ENCODE peak calls at places on chromosomes 2 and 18, in nine cellular contexts. One of them, this sample, is unnamed.

GRCh38 chr2:110215566-110216158 is 3.3 kb upstream of the MTLN start:
- DNase-seq in CD8-positive, alpha-beta T cell: no peak
- DNase-seq in activated gamma-delta T cell: no peak
- DNase-seq in GM20000: no peak
- DNase-seq in heart left ventricle: no peak
- DNase-seq in BE2C: no peak
- DNase-seq in HEK293T: no peak
- DNase-seq in stomach: no peak
- DNase-seq in amniotic stem cell: no peak
- DNase-seq in this sample: no peak

GRCh38 chr2:55901322-55901721 is 22.3 kb downstream of the EFEMP1 start:
- DNase-seq in CD8-positive, alpha-beta T cell: no peak
- DNase-seq in activated gamma-delta T cell: no peak
- DNase-seq in GM20000: no peak
- DNase-seq in heart left ventricle: no peak
- DNase-seq in BE2C: no peak
- DNase-seq in HEK293T: no peak
- DNase-seq in stomach: no peak
- DNase-seq in amniotic stem cell: no peak
- DNase-seq in this sample: no peak

GRCh38 chr18:9417081-9417841 is 58.1 kb upstream of the RALBP1 start:
- DNase-seq in CD8-positive, alpha-beta T cell: no peak
- DNase-seq in activated gamma-delta T cell: no peak
- DNase-seq in GM20000: no peak
- DNase-seq in heart left ventricle: peak
- DNase-seq in BE2C: no peak
- DNase-seq in HEK293T: peak
- DNase-seq in stomach: peak
- DNase-seq in amniotic stem cell: no peak
- DNase-seq in this sample: no peak

GRCh38 chr2:204441316-204441715 is 104.0 kb upstream of the PARD3B start:
- DNase-seq in CD8-positive, alpha-beta T cell: no peak
- DNase-seq in activated gamma-delta T cell: no peak
- DNase-seq in GM20000: no peak
- DNase-seq in heart left ventricle: no peak
- DNase-seq in BE2C: no peak
- DNase-seq in HEK293T: no peak
- DNase-seq in stomach: no peak
- DNase-seq in amniotic stem cell: no peak
- DNase-seq in this sample: no peak

GRCh38 chr2:24490674-24491625 is at the start of gene NCOA1:
- DNase-seq in CD8-positive, alpha-beta T cell: peak
- DNase-seq in activated gamma-delta T cell: peak
- DNase-seq in GM20000: peak
- DNase-seq in heart left ventricle: peak
- DNase-seq in BE2C: peak
- DNase-seq in HEK293T: peak
- DNase-seq in stomach: peak
- DNase-seq in amniotic stem cell: peak
- DNase-seq in this sample: peak

GRCh38 chr18:420661-421060 is 79.8 kb downstream of the COLEC12 start:
- DNase-seq in CD8-positive, alpha-beta T cell: no peak
- DNase-seq in activated gamma-delta T cell: no peak
- DNase-seq in GM20000: no peak
- DNase-seq in heart left ventricle: no peak
- DNase-seq in BE2C: no peak
- DNase-seq in HEK293T: no peak
- DNase-seq in stomach: no peak
- DNase-seq in amniotic stem cell: no peak
- DNase-seq in this sample: no peak

GRCh38 chr2:234546770-234547169 is 49.9 kb upstream of the ARL4C start:
- DNase-seq in CD8-positive, alpha-beta T cell: no peak
- DNase-seq in activated gamma-delta T cell: no peak
- DNase-seq in GM20000: no peak
- DNase-seq in heart left ventricle: no peak
- DNase-seq in BE2C: no peak
- DNase-seq in HEK293T: no peak
- DNase-seq in stomach: no peak
- DNase-seq in amniotic stem cell: no peak
- DNase-seq in this sample: no peak

GRCh38 chr2:14255135-14255820 is 377.2 kb upstream of the LRATD1 start:
- DNase-seq in CD8-positive, alpha-beta T cell: no peak
- DNase-seq in activated gamma-delta T cell: no peak
- DNase-seq in GM20000: no peak
- DNase-seq in heart left ventricle: no peak
- DNase-seq in BE2C: peak
- DNase-seq in HEK293T: peak
- DNase-seq in stomach: no peak
- DNase-seq in amniotic stem cell: no peak
- DNase-seq in this sample: no peak

GRCh38 chr18:10099539-10100140 is 185.8 kb downstream of the VAPA start:
- DNase-seq in CD8-positive, alpha-beta T cell: no peak
- DNase-seq in activated gamma-delta T cell: no peak
- DNase-seq in GM20000: no peak
- DNase-seq in heart left ventricle: no peak
- DNase-seq in BE2C: no peak
- DNase-seq in HEK293T: no peak
- DNase-seq in stomach: no peak
- DNase-seq in amniotic stem cell: no peak
- DNase-seq in this sample: no peak

GRCh38 chr2:199136681-199137080 is 321.1 kb downstream of the SATB2 start:
- DNase-seq in CD8-positive, alpha-beta T cell: no peak
- DNase-seq in activated gamma-delta T cell: no peak
- DNase-seq in GM20000: no peak
- DNase-seq in heart left ventricle: no peak
- DNase-seq in BE2C: peak
- DNase-seq in HEK293T: no peak
- DNase-seq in stomach: no peak
- DNase-seq in amniotic stem cell: peak
- DNase-seq in this sample: no peak

GRCh38 chr2:212777020-212777491 is 238.5 kb upstream of the ERBB4 start:
- DNase-seq in CD8-positive, alpha-beta T cell: no peak
- DNase-seq in activated gamma-delta T cell: no peak
- DNase-seq in GM20000: peak
- DNase-seq in heart left ventricle: no peak
- DNase-seq in BE2C: no peak
- DNase-seq in HEK293T: peak
- DNase-seq in stomach: no peak
- DNase-seq in amniotic stem cell: no peak
- DNase-seq in this sample: no peak

GRCh38 chr2:79084495-79085135 is 3.2 kb downstream of the REG1B start:
- DNase-seq in CD8-positive, alpha-beta T cell: no peak
- DNase-seq in activated gamma-delta T cell: no peak
- DNase-seq in GM20000: no peak
- DNase-seq in heart left ventricle: no peak
- DNase-seq in BE2C: no peak
- DNase-seq in HEK293T: no peak
- DNase-seq in stomach: no peak
- DNase-seq in amniotic stem cell: no peak
- DNase-seq in this sample: no peak

GRCh38 chr2:174776686-174777085 is 12.4 kb upstream of the CHRNA1 start:
- DNase-seq in CD8-positive, alpha-beta T cell: no peak
- DNase-seq in activated gamma-delta T cell: no peak
- DNase-seq in GM20000: no peak
- DNase-seq in heart left ventricle: no peak
- DNase-seq in BE2C: no peak
- DNase-seq in HEK293T: no peak
- DNase-seq in stomach: no peak
- DNase-seq in amniotic stem cell: no peak
- DNase-seq in this sample: no peak

GRCh38 chr2:7861910-7862702 is 819.8 kb upstream of the ID2 start:
- DNase-seq in CD8-positive, alpha-beta T cell: no peak
- DNase-seq in activated gamma-delta T cell: no peak
- DNase-seq in GM20000: no peak
- DNase-seq in heart left ventricle: no peak
- DNase-seq in BE2C: no peak
- DNase-seq in HEK293T: no peak
- DNase-seq in stomach: no peak
- DNase-seq in amniotic stem cell: no peak
- DNase-seq in this sample: no peak

GRCh38 chr2:42859801-42860200 is 67.4 kb upstream of the HAAO start:
- DNase-seq in CD8-positive, alpha-beta T cell: no peak
- DNase-seq in activated gamma-delta T cell: no peak
- DNase-seq in GM20000: no peak
- DNase-seq in heart left ventricle: no peak
- DNase-seq in BE2C: no peak
- DNase-seq in HEK293T: no peak
- DNase-seq in stomach: no peak
- DNase-seq in amniotic stem cell: no peak
- DNase-seq in this sample: no peak

GRCh38 chr2:197674546-197674945 is 841 bp downstream of the RFTN2 start:
- DNase-seq in CD8-positive, alpha-beta T cell: no peak
- DNase-seq in activated gamma-delta T cell: no peak
- DNase-seq in GM20000: no peak
- DNase-seq in heart left ventricle: no peak
- DNase-seq in BE2C: no peak
- DNase-seq in HEK293T: no peak
- DNase-seq in stomach: no peak
- DNase-seq in amniotic stem cell: no peak
- DNase-seq in this sample: no peak

GRCh38 chr2:30514861-30515435 is 67.9 kb downstream of the LCLAT1 start:
- DNase-seq in CD8-positive, alpha-beta T cell: no peak
- DNase-seq in activated gamma-delta T cell: no peak
- DNase-seq in GM20000: no peak
- DNase-seq in heart left ventricle: no peak
- DNase-seq in BE2C: no peak
- DNase-seq in HEK293T: no peak
- DNase-seq in stomach: no peak
- DNase-seq in amniotic stem cell: no peak
- DNase-seq in this sample: no peak

GRCh38 chr2:59790186-59791142 is 763.0 kb downstream of the BCL11A start:
- DNase-seq in CD8-positive, alpha-beta T cell: no peak
- DNase-seq in activated gamma-delta T cell: no peak
- DNase-seq in GM20000: no peak
- DNase-seq in heart left ventricle: no peak
- DNase-seq in BE2C: no peak
- DNase-seq in HEK293T: no peak
- DNase-seq in stomach: no peak
- DNase-seq in amniotic stem cell: no peak
- DNase-seq in this sample: no peak

GRCh38 chr2:237097326-237097910 is 11.7 kb downstream of the COPS8 start:
- DNase-seq in CD8-positive, alpha-beta T cell: no peak
- DNase-seq in activated gamma-delta T cell: no peak
- DNase-seq in GM20000: no peak
- DNase-seq in heart left ventricle: no peak
- DNase-seq in BE2C: no peak
- DNase-seq in HEK293T: no peak
- DNase-seq in stomach: no peak
- DNase-seq in amniotic stem cell: no peak
- DNase-seq in this sample: no peak

GRCh38 chr2:227228061-227228667 is 63.7 kb downstream of the COL4A3 start:
- DNase-seq in CD8-positive, alpha-beta T cell: no peak
- DNase-seq in activated gamma-delta T cell: no peak
- DNase-seq in GM20000: no peak
- DNase-seq in heart left ventricle: peak
- DNase-seq in BE2C: peak
- DNase-seq in HEK293T: no peak
- DNase-seq in stomach: peak
- DNase-seq in amniotic stem cell: no peak
- DNase-seq in this sample: peak

GRCh38 chr2:20645761-20646160 is 5.1 kb downstream of the HS1BP3 start:
- DNase-seq in CD8-positive, alpha-beta T cell: no peak
- DNase-seq in activated gamma-delta T cell: no peak
- DNase-seq in GM20000: no peak
- DNase-seq in heart left ventricle: no peak
- DNase-seq in BE2C: no peak
- DNase-seq in HEK293T: no peak
- DNase-seq in stomach: no peak
- DNase-seq in amniotic stem cell: no peak
- DNase-seq in this sample: no peak

GRCh38 chr18:79481041-79481790 is 85.5 kb downstream of the NFATC1 start:
- DNase-seq in CD8-positive, alpha-beta T cell: no peak
- DNase-seq in activated gamma-delta T cell: no peak
- DNase-seq in GM20000: no peak
- DNase-seq in heart left ventricle: no peak
- DNase-seq in BE2C: no peak
- DNase-seq in HEK293T: no peak
- DNase-seq in stomach: no peak
- DNase-seq in amniotic stem cell: no peak
- DNase-seq in this sample: peak

GRCh38 chr2:112121682-112122254 is 16.4 kb upstream of the FBLN7 start:
- DNase-seq in CD8-positive, alpha-beta T cell: no peak
- DNase-seq in activated gamma-delta T cell: no peak
- DNase-seq in GM20000: peak
- DNase-seq in heart left ventricle: no peak
- DNase-seq in BE2C: peak
- DNase-seq in HEK293T: peak
- DNase-seq in stomach: no peak
- DNase-seq in amniotic stem cell: no peak
- DNase-seq in this sample: no peak

GRCh38 chr2:182522428-182522896 is 95.6 kb upstream of the PDE1A start:
- DNase-seq in CD8-positive, alpha-beta T cell: no peak
- DNase-seq in activated gamma-delta T cell: no peak
- DNase-seq in GM20000: no peak
- DNase-seq in heart left ventricle: no peak
- DNase-seq in BE2C: no peak
- DNase-seq in HEK293T: no peak
- DNase-seq in stomach: no peak
- DNase-seq in amniotic stem cell: no peak
- DNase-seq in this sample: no peak

GRCh38 chr2:200330351-200331120 is 24.0 kb downstream of the SPATS2L start:
- DNase-seq in CD8-positive, alpha-beta T cell: no peak
- DNase-seq in activated gamma-delta T cell: no peak
- DNase-seq in GM20000: no peak
- DNase-seq in heart left ventricle: no peak
- DNase-seq in BE2C: no peak
- DNase-seq in HEK293T: no peak
- DNase-seq in stomach: no peak
- DNase-seq in amniotic stem cell: no peak
- DNase-seq in this sample: no peak

GRCh38 chr2:159497857-159498256 is 118.5 kb downstream of the BAZ2B start:
- DNase-seq in CD8-positive, alpha-beta T cell: no peak
- DNase-seq in activated gamma-delta T cell: no peak
- DNase-seq in GM20000: no peak
- DNase-seq in heart left ventricle: no peak
- DNase-seq in BE2C: no peak
- DNase-seq in HEK293T: no peak
- DNase-seq in stomach: no peak
- DNase-seq in amniotic stem cell: no peak
- DNase-seq in this sample: no peak

GRCh38 chr2:21123473-21124393 is at the start of gene TDRD15:
- DNase-seq in CD8-positive, alpha-beta T cell: no peak
- DNase-seq in activated gamma-delta T cell: no peak
- DNase-seq in GM20000: no peak
- DNase-seq in heart left ventricle: no peak
- DNase-seq in BE2C: no peak
- DNase-seq in HEK293T: no peak
- DNase-seq in stomach: no peak
- DNase-seq in amniotic stem cell: no peak
- DNase-seq in this sample: no peak

GRCh38 chr18:62767321-62767720 is 52.0 kb downstream of the PHLPP1 start:
- DNase-seq in CD8-positive, alpha-beta T cell: no peak
- DNase-seq in activated gamma-delta T cell: no peak
- DNase-seq in GM20000: no peak
- DNase-seq in heart left ventricle: no peak
- DNase-seq in BE2C: no peak
- DNase-seq in HEK293T: no peak
- DNase-seq in stomach: no peak
- DNase-seq in amniotic stem cell: no peak
- DNase-seq in this sample: no peak

GRCh38 chr2:96116424-96116878 is at the start of gene ADRA2B:
- DNase-seq in CD8-positive, alpha-beta T cell: peak
- DNase-seq in activated gamma-delta T cell: peak
- DNase-seq in GM20000: peak
- DNase-seq in heart left ventricle: peak
- DNase-seq in BE2C: peak
- DNase-seq in HEK293T: peak
- DNase-seq in stomach: peak
- DNase-seq in amniotic stem cell: no peak
- DNase-seq in this sample: peak

GRCh38 chr18:50663626-50664441 is 103.9 kb downstream of the MAPK4 start:
- DNase-seq in CD8-positive, alpha-beta T cell: no peak
- DNase-seq in activated gamma-delta T cell: no peak
- DNase-seq in GM20000: no peak
- DNase-seq in heart left ventricle: no peak
- DNase-seq in BE2C: no peak
- DNase-seq in HEK293T: no peak
- DNase-seq in stomach: no peak
- DNase-seq in amniotic stem cell: no peak
- DNase-seq in this sample: no peak

This sample was measured in right lobe of liver.